ENCODE peak calls at places on chromosomes 2 and 18, in six cellular contexts. N is ascending aorta, D is aorta, P is OCI-LY7, I is kidney, U is mucosa of descending colon. G is an unnamed sample.
A peak's percentile ranks its signal among the peaks of the same experiment; 100 is the strongest.

GRCh38 chr2:161075701-161076100 is 84.5 kb upstream of the TANK start:
- DNase-seq in N (no peak), D (no peak), P (no peak), I (no peak), U (no peak), G (no peak)

GRCh38 chr2:46803911-46804670 is 111.5 kb downstream of the MCFD2 start:
- DNase-seq in N (no peak), D (peak; percentile 68), P (no peak), I (no peak), U (no peak), G (no peak)

GRCh38 chr18:8601277-8602032 is 7.8 kb upstream of the RAB12 start:
- DNase-seq in N (no peak), D (no peak), P (peak; percentile 52), I (no peak), U (no peak), G (no peak)

GRCh38 chr2:30480703-30481322 is 33.8 kb downstream of the LCLAT1 start:
- DNase-seq in N (no peak), D (no peak), P (no peak), I (no peak), U (no peak), G (no peak)

GRCh38 chr18:26867471-26867870 is 2.0 kb upstream of the AQP4 start:
- DNase-seq in N (no peak), D (no peak), P (no peak), I (no peak), U (no peak), G (no peak)

GRCh38 chr2:68466778-68467076 is 367 bp downstream of the FBXO48 start:
- DNase-seq in N (no peak), D (no peak), P (no peak), I (no peak), U (no peak), G (no peak)

GRCh38 chr18:7575465-7576026 is 8.4 kb downstream of the PTPRM start:
- DNase-seq in N (no peak), D (no peak), P (no peak), I (no peak), U (no peak), G (no peak)

GRCh38 chr2:203498161-203498560 is 36.9 kb downstream of the RAPH1 start:
- DNase-seq in N (no peak), D (no peak), P (no peak), I (no peak), U (no peak), G (no peak)

GRCh38 chr2:151408788-151409600 is 708 bp upstream of the RIF1 start:
- DNase-seq in N (no peak), D (no peak), P (no peak), I (no peak), U (no peak), G (no peak)

GRCh38 chr2:44547713-44548112 is 186.0 kb downstream of the CAMKMT start:
- DNase-seq in N (no peak), D (no peak), P (no peak), I (no peak), U (no peak), G (no peak)

GRCh38 chr2:218234487-218234886 is 17.5 kb downstream of the ARPC2 start:
- DNase-seq in N (no peak), D (no peak), P (no peak), I (no peak), U (no peak), G (no peak)

GRCh38 chr2:61619561-61619960 is 81.4 kb upstream of the XPO1 start:
- DNase-seq in N (no peak), D (no peak), P (no peak), I (no peak), U (no peak), G (no peak)

GRCh38 chr2:196376984-196377877 is 205.9 kb upstream of the STK17B start:
- DNase-seq in N (no peak), D (no peak), P (no peak), I (no peak), U (no peak), G (no peak)

GRCh38 chr2:164625378-164625971 is 4.2 kb upstream of the GRB14 start:
- DNase-seq in N (no peak), D (no peak), P (no peak), I (no peak), U (no peak), G (no peak)

GRCh38 chr18:36809590-36810381 is 19.0 kb downstream of the TPGS2 start:
- DNase-seq in N (no peak), D (no peak), P (peak; percentile 63), I (no peak), U (no peak), G (no peak)

DNA sequence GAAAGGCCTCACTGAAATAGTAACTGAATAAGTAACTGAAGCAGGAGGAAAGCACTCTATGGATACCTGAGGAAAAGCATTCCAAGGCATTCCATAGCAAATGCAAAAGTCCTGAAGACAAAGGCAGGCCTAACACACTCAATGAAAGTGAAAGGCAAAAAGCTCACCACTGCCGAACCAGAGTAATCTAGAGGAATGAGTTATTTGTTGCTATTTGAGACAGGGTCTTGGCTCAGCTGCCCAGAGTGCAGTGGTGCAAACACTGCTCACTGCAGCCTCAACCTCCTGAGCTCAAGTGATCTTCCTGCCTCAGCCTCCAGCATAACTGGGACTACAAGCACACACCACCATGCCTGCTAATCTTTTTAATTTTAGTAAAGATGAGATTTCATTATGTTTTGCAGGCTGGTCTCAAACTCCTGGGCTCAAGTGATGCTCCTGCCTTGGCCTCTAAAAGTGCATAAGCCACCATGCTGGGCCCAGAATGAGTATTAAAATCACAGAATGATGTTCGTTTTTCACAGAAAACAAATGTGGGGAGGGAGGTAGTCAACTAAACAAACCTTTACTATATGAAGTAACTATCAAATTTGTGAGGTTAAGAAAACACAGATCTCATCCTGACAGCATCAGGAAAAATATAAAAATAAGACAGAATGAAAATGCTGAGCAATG is 17.9 kb downstream of the PIAS2 start:
- DNase-seq in N (no peak), D (no peak), P (no peak), I (no peak), U (no peak), G (no peak)
- H3K4me3 ChIP-seq in N (no peak overlapping the region), D (no peak overlapping the region), P (no peak overlapping the region), I (no peak overlapping the region), U (no peak overlapping the region), G (no peak overlapping the region)

GRCh38 chr2:33034784-33035183 is 88.0 kb downstream of the LTBP1 start:
- DNase-seq in N (no peak), D (no peak), P (no peak), I (no peak), U (no peak), G (no peak)
- H3K4me3 ChIP-seq in N (peak overlapping the region; percentile 2), D (peak overlapping the region; percentile 41), P (no peak overlapping the region), I (no peak overlapping the region), U (no peak overlapping the region), G (peak overlapping the region; percentile 37)

DNA sequence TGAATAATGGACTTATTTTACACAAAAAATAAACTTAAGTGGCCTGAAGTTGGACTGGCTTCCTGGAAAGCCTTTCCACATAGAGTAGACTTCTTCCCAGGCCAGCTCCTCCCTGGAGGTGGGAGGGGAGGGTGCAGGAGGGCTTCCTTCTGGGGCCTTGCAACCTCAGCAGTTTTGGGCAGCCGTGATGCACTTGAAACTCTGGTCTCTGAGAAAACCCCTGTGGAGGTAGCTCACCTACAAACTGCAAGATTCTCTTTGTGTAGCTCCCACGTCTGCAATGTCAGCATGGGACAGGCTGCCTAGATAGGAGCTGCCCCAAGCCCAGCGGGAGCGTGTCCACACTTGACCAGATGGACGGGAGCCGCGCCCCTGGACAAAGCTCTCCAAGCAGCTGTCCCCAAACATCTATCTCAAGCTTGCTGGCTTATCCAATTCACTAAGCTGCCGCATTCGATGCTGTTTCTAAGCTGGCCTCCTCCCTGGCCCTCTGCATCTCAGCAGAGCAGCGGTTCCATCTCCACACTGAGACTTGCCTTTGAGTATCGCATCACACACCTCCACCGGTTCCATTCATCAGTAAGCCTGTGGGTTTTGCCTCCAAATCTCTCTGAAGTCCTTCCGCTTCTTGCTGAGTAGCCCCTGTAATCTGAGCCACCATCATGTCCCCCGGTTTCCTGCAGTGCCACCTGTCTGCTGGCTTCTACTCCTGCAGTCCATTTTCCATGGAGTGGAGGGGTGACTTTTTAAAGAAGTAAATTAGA is 1.6 kb upstream of the LPIN1 start:
- DNase-seq in N (no peak), D (no peak), P (peak; percentile 74), I (peak; percentile 64), U (peak; percentile 59), G (no peak)
- H3K4me3 ChIP-seq in N (peak overlapping the region; percentile 29), D (no peak overlapping the region), P (peak overlapping the region; percentile 51), I (no peak overlapping the region), U (no peak overlapping the region), G (peak overlapping the region; percentile 38)

GRCh38 chr2:40485319-40485718 is 33.4 kb upstream of the SLC8A1 start:
- DNase-seq in N (no peak), D (no peak), P (no peak), I (no peak), U (no peak), G (no peak)

GRCh38 chr2:40489678-40489960 is 37.7 kb upstream of the SLC8A1 start:
- DNase-seq in N (no peak), D (no peak), P (no peak), I (no peak), U (no peak), G (no peak)

GRCh38 chr2:40488101-40488598 is 36.3 kb upstream of the SLC8A1 start:
- DNase-seq in N (no peak), D (no peak), P (peak; percentile 50), I (no peak), U (no peak), G (no peak)

GRCh38 chr2:40487592-40487991 is 35.7 kb upstream of the SLC8A1 start:
- DNase-seq in N (no peak), D (peak; percentile 59), P (no peak), I (no peak), U (no peak), G (no peak)

DNA sequence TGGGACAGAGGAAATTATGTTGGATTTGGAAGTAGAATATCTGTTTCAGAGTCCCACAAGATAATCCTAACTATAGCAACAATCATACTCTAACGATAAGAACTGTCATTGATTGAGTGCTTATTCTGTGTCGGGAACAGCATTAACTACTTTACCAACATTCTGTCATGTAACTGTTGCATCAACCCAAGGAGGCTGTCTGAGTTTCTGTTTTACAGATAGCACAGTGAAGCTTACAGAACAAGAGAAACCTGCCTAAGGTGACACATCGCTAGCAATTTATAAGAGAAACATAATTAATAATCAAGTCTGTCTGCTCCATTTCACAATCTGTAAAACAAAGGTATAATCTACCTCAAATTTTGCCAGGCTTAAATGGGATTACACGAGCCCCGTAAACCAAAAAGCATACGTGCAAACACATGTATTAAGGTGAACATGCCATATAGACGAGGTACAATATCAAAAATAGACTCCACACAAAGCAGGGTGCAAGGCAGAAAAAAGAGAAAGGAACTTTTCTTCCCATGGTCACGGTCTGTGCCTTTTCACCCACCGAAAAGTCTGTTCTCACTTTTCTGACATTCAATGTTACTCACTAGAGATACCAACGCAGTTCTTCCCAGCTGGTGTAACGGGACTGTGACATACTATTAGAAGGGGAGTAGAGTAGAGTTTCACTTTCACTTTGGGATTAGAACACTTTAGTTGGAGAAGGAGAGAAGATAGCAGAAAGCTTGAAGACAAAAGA is 37.2 kb upstream of the SLC8A1 start:
- DNase-seq in N (no peak), D (no peak), P (no peak), I (no peak), U (no peak), G (no peak)
- H3K4me3 ChIP-seq in N (peak overlapping the region; percentile 42), D (peak overlapping the region; percentile 84), P (no peak overlapping the region), I (peak overlapping the region; percentile 92), U (no peak overlapping the region), G (peak overlapping the region; percentile 1)

G was measured in tibial nerve.